ENCODE peak calls at places on chromosomes 7 and 10, in four cellular contexts. I is hypothalamus, O is fibroblast of pulmonary artery, T is vagina. S is an unnamed sample.

GRCh38 chr10:58266003-58266825 is 1.5 kb downstream of the IPMK start:
- DNase-seq in I (no peak), T (no peak), O (peak), S (no peak)

GRCh38 chr10:100182281-100182680 is 3.5 kb downstream of the ERLIN1 start:
- DNase-seq in T (no peak), O (no peak), I (no peak), S (no peak)

GRCh38 chr7:122791959-122792545 is 89.3 kb upstream of the RNF148 start:
- DNase-seq in T (no peak), I (no peak), O (no peak), S (no peak)

GRCh38 chr10:77264527-77264926 is 373.1 kb downstream of the KCNMA1 start:
- DNase-seq in O (no peak), I (no peak), T (no peak), S (no peak)

GRCh38 chr10:102948786-102949185 is 30.7 kb downstream of the CNNM2 start:
- DNase-seq in T (no peak), I (no peak), O (no peak), S (no peak)

GRCh38 chr10:59865101-59865500 is 41.3 kb downstream of the CCDC6 start:
- DNase-seq in I (no peak), O (peak), T (no peak), S (no peak)

GRCh38 chr7:111138196-111138569 is 47.3 kb downstream of the LRRN3 start:
- DNase-seq in O (peak), I (no peak), T (no peak), S (peak)

GRCh38 chr7:1121476-1121875 is 33.6 kb downstream of the GPER1 start:
- DNase-seq in O (no peak), I (no peak), T (no peak), S (no peak)

GRCh38 chr7:17965600-17965999 is 25.3 kb upstream of the SNX13 start:
- DNase-seq in I (no peak), T (no peak), O (peak), S (no peak)

GRCh38 chr10:76036410-76036940 is 605.1 kb downstream of the LRMDA start:
- DNase-seq in T (no peak), I (peak), O (peak), S (peak)

GRCh38 chr7:157009170-157009777 is 1.2 kb downstream of the MNX1 start:
- DNase-seq in O (no peak), T (no peak), I (no peak), S (no peak)

GRCh38 chr7:82288769-82289535 is 154.6 kb downstream of the CACNA2D1 start:
- DNase-seq in T (no peak), O (peak), I (no peak), S (no peak)